ENCODE peak calls at places on chromosome 10, in six cellular contexts. W is RWPE1, A is stomach, U is epithelial cell of esophagus, M is B cell, K is AG09309. P is an unnamed sample.

GRCh38 chr10:76874151-76874550 is 763.5 kb downstream of the KCNMA1 start:
- DNase-seq in W (peak; percentile 12), A (no peak), U (peak; percentile 62), M (no peak), K (no peak), P (no peak)

GRCh38 chr10:15585303-15585715 is 134.4 kb downstream of the ITGA8 start:
- DNase-seq in W (peak; percentile 13), A (peak; percentile 31), U (peak; percentile 16), M (peak; percentile 10), K (no peak), P (peak; percentile 63)

GRCh38 chr10:117163061-117163953 is 25.2 kb upstream of the VAX1 start:
- DNase-seq in W (no peak), A (no peak), U (no peak), M (peak; percentile 9), K (no peak), P (no peak)

GRCh38 chr10:133421336-133422222 is 2.8 kb downstream of the SPRN start:
- DNase-seq in W (no peak), A (no peak), U (no peak), M (no peak), K (no peak), P (no peak)

GRCh38 chr10:79487296-79488194 is 24.8 kb upstream of the EIF5AL1 start:
- DNase-seq in W (peak; percentile 25), A (peak; percentile 68), U (peak; percentile 49), M (peak; percentile 48), K (no peak), P (peak; percentile 48)

GRCh38 chr10:86950349-86950748 is 7.1 kb downstream of the MMRN2 start:
- DNase-seq in W (no peak), A (no peak), U (no peak), M (no peak), K (no peak), P (no peak)

GRCh38 chr10:59337254-59337653 is 25.1 kb downstream of the FAM13C start:
- DNase-seq in W (peak; percentile 60), A (peak; percentile 28), U (peak; percentile 89), M (no peak), K (peak; percentile 4), P (no peak)

GRCh38 chr10:84333864-84334451 is 5.6 kb downstream of the CCSER2 start:
- DNase-seq in W (peak; percentile 69), A (no peak), U (peak; percentile 62), M (peak; percentile 58), K (no peak), P (peak; percentile 84)

GRCh38 chr10:26043469-26043868 is 109.4 kb downstream of the MYO3A start:
- DNase-seq in W (no peak), A (no peak), U (no peak), M (no peak), K (no peak), P (no peak)

GRCh38 chr10:117616179-117616578 is 73.6 kb downstream of the EMX2 start:
- DNase-seq in W (no peak), A (no peak), U (no peak), M (no peak), K (no peak), P (no peak)

GRCh38 chr10:118161434-118161833 is 114.7 kb upstream of the RAB11FIP2 start:
- DNase-seq in W (no peak), A (no peak), U (no peak), M (no peak), K (no peak), P (no peak)

GRCh38 chr10:22345301-22346086 is at the start of gene SPAG6:
- DNase-seq in W (no peak), A (peak; percentile 52), U (no peak), M (peak; percentile 65), K (no peak), P (peak; percentile 73)

GRCh38 chr10:84256510-84257342 is 11.9 kb downstream of the RGR start:
- DNase-seq in W (no peak), A (peak; percentile 47), U (peak; percentile 59), M (peak; percentile 27), K (no peak), P (peak; percentile 76)

DNA sequence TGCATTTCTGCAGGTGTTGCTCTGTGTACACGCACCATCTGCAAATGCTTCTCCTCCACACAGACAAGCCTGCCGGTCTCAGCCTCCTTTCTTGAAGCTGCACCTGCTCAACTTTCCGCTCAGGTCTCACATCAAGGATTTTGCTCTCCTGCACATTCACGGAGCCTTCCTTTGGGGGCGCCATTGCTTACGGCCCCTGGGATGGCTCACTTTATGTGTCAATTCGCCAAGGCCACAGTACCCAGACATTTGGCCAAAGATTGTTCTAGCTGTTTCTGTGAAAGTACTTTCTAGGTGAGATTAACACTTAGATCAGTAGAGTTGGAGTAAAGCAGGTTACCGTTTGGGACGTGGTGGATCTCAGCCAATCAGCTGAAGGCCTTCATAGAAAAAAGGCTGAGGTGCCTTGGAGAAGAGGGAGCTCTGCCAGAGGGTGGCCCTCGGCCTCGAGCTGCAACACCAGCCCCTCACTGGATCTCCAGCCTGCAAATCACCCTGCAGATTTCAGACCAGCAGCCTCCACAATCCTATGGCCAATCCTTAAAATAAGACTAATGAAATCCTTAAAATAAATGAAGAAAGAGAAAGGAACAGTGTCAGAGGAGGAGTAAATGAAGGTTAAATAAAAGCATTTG is 39.9 kb upstream of the PPP2R2D start:
- DNase-seq in W (no peak), A (no peak), U (no peak), M (no peak), K (no peak), P (no peak)
- TF ChIP-seq CTCF in W (no peak), A (no peak), U (no peak), M (no peak), K (no peak), P (no peak)

GRCh38 chr10:44589181-44589884 is 204.4 kb upstream of the CXCL12 start:
- DNase-seq in W (no peak), A (no peak), U (no peak), M (no peak), K (no peak), P (no peak)
- TF ChIP-seq CTCF in W (no peak), A (no peak), U (no peak), M (no peak), K (no peak), P (no peak)

DNA sequence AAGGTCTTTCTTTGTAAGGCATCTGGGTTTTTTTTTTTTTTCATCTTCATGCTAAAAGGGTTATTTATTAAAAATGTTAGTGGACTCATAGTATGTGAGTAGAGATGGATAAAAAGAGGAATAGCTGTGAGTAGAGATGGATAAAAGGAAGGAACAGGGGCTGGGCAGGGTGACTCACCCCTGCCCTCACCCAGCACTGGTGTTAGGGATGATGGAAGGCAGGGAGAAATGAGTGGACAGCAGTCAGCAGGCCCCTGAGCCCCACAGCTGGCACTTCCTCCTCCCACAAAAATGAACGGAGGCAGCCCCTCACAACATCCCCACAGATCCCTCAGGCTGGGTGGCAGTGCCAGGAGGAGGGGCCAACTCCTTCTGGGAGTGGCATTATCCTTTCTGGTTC is 39.3 kb downstream of the ANTXRL start:
- DNase-seq in W (peak; percentile 10), A (no peak), U (no peak), M (no peak), K (no peak), P (no peak)
- TF ChIP-seq CTCF in W (no peak), A (no peak), U (no peak), M (no peak), K (no peak), P (no peak)

DNA sequence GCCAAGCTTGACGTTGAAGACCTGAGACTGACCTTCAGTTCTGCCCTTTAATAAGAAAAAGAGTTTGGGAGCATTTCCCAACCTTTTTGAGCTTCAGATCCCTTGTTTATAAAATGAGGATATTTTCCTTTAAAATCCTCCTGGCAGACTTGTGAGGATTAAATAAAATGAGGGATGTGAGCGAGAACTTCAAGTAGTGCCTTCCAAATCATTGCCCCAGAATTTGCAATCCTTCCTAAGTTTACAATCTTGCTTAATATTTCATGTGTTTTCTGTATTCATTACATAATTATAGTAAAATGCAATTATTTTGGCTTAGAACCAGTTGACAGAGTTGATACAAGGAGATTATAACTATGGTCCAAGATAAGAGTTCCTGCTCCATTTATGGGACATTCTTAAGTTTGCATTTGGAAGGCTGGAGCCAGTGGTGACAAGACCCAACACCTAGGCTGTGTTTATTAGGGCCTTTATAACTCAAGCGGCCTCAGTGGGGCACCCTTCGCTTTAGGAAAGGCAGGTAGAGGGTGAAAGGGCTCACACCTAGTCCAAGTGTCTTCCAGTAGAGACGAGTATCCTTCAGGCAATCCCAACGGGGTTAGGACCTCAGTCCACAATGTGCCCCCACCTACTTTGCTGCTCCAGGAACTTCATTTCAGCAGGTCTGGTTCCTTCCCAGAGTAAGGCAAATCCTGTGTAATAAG is 317.5 kb downstream of the WDR11 start:
- DNase-seq in W (no peak), A (peak; percentile 34), U (no peak), M (no peak), K (no peak), P (no peak)
- TF ChIP-seq CTCF in W (no peak), A (no peak), U (no peak), M (no peak), K (no peak), P (no peak)

DNA sequence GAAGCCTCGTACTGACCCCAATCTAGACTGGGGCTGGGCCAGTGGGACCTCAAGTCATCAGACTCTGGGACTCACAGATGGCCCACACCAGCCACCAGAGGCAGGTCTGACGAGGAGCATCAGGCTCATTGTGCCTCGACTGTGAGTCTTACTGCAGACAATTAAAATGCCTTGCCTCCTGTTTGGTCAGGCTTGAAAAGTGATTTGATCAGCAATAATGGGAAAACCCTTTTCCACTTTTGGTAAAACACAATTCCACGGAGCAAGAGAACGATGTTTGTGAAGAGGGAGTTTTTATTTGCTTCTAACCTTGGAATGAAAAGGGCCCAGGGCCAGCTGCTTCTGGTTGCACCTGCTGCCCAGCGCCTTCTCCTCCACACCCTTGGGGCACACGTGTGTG is 43.9 kb downstream of the C10orf143 start:
- DNase-seq in W (no peak), A (no peak), U (no peak), M (no peak), K (no peak), P (no peak)
- TF ChIP-seq CTCF in W (no peak), A (no peak), U (no peak), M (no peak), K (no peak), P (no peak)

DNA sequence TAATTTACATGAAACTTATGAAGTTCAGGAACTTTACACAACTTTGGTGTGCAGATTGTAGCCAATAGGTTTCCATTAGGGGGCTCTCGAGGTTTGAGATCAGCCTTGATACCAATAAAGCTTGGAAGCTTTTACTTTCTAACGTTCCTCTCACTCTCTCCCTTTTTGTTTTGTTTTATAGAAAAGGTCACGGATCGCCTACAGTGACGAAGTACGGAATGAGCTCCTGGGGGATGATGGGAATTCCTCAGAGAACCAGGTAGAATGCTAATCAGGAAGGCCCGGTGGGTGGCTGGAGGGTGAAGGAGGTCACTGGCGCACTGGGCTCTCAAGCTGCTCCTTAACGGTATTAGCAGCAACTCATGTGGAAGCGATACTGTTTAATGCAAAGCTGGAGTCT is 79.9 kb downstream of the VTI1A start:
- DNase-seq in W (no peak), A (no peak), U (no peak), M (no peak), K (no peak), P (no peak)
- TF ChIP-seq CTCF in W (no peak), A (no peak), U (no peak), M (no peak), K (no peak), P (no peak)

P was measured in activated CD8-positive, alpha-beta T cell treated with anti-CD3 and anti-CD28 coated beads for 36 hours.